ENCODE peak calls at places on chromosomes 16 and 17, in five cellular contexts. P, Z, U, R and A are unnamed samples.

GRCh38 chr17:34163681-34164080 is 91.4 kb upstream of the CCL2 start:
- DNase-seq in Z (peak; percentile 52), P (peak; percentile 60), U (peak; percentile 9), R (no peak), A (peak; percentile 17)

GRCh38 chr17:42010898-42011516 is 6.2 kb downstream of the DNAJC7 start:
- DNase-seq in Z (no peak), U (peak; percentile 52), P (peak; percentile 64), R (no peak), A (peak; percentile 92)

GRCh38 chr16:3592559-3592958 is 15.4 kb upstream of the NLRC3 start:
- DNase-seq in Z (no peak), U (no peak), R (no peak), P (no peak), A (no peak)

GRCh38 chr17:81651692-81652091 is 4.7 kb downstream of the PDE6G start:
- DNase-seq in U (peak; percentile 59), P (peak; percentile 89), R (no peak), Z (no peak), A (peak; percentile 37)

GRCh38 chr16:71986131-71986530 is 14.1 kb downstream of the PKD1L3 start:
- DNase-seq in U (no peak), P (no peak), R (no peak), Z (no peak), A (no peak)

GRCh38 chr16:1972490-1972877 is 631 bp downstream of the TBL3 start:
- DNase-seq in P (peak; percentile 58), U (no peak), R (no peak), Z (no peak), A (no peak)

GRCh38 chr16:1150511-1150982 is 2.4 kb upstream of the CACNA1H start:
- DNase-seq in Z (peak; percentile 74), P (no peak), R (no peak), U (peak; percentile 40), A (peak; percentile 75)

GRCh38 chr16:67549240-67549639 is 13.1 kb upstream of the CTCF start:
- DNase-seq in R (no peak), P (no peak), U (no peak), Z (no peak), A (no peak)

GRCh38 chr17:69819316-69820087 is 255.5 kb upstream of the KCNJ16 start:
- DNase-seq in Z (no peak), U (no peak), R (no peak), P (no peak), A (no peak)

GRCh38 chr16:47777191-47777590 is 316.1 kb downstream of the PHKB start:
- DNase-seq in R (no peak), P (no peak), Z (no peak), U (no peak), A (no peak)

GRCh38 chr16:15581127-15581815 is 61.7 kb downstream of the MARF1 start:
- DNase-seq in U (no peak), Z (no peak), R (no peak), P (no peak), A (no peak)

GRCh38 chr17:16286009-16286946 is 67.0 kb downstream of the CENPV start:
- DNase-seq in Z (peak; percentile 77), U (peak; percentile 99), P (peak; percentile 25), R (peak; percentile 96), A (peak; percentile 87)

GRCh38 chr16:83158320-83158957 is 531.7 kb downstream of the CDH13 start:
- DNase-seq in R (no peak), U (no peak), Z (no peak), P (no peak), A (no peak)

GRCh38 chr16:21656795-21657768 is 4.7 kb upstream of the IGSF6 start:
- DNase-seq in U (peak; percentile 75), Z (no peak), R (peak; percentile 32), P (peak; percentile 72), A (peak; percentile 70)

GRCh38 chr17:51164911-51165679 is 1.1 kb upstream of the NME2 start:
- DNase-seq in Z (no peak), U (peak; percentile 28), R (no peak), P (peak; percentile 44), A (no peak)

GRCh38 chr17:39553326-39553945 is 54.3 kb downstream of the NEUROD2 start:
- DNase-seq in R (no peak), P (no peak), Z (no peak), U (no peak), A (no peak)

GRCh38 chr17:40605301-40605700 is 40.0 kb upstream of the CCR7 start:
- DNase-seq in Z (no peak), P (no peak), U (no peak), R (no peak), A (no peak)

GRCh38 chr16:14628806-14629611 is 1.1 kb downstream of the PARN start:
- DNase-seq in U (no peak), Z (no peak), R (no peak), P (peak; percentile 17), A (no peak)

GRCh38 chr17:1860978-1861377 is 31.2 kb downstream of the RPA1 start:
- DNase-seq in R (no peak), Z (no peak), U (no peak), P (no peak), A (no peak)

GRCh38 chr17:53496356-53496755 is 326.4 kb upstream of the KIF2B start:
- DNase-seq in R (no peak), P (no peak), Z (no peak), U (no peak), A (no peak)

GRCh38 chr16:85625053-85625452 is 11.9 kb downstream of the GSE1 start:
- DNase-seq in P (peak; percentile 80), U (no peak), R (no peak), Z (no peak), A (no peak)

GRCh38 chr17:53757559-53757958 is 65.2 kb upstream of the KIF2B start:
- DNase-seq in Z (no peak), P (no peak), R (no peak), U (no peak), A (no peak)

GRCh38 chr16:66551362-66551761 is 1.0 kb upstream of the CKLF start:
- DNase-seq in P (peak; percentile 64), Z (no peak), U (peak; percentile 78), R (peak; percentile 11), A (peak; percentile 56)

GRCh38 chr16:82755570-82756282 is 129.0 kb downstream of the CDH13 start:
- DNase-seq in U (no peak), Z (no peak), R (no peak), P (no peak), A (peak; percentile 23)

GRCh38 chr16:70691223-70692129 is 5.6 kb upstream of the MTSS2 start:
- DNase-seq in P (peak; percentile 86), U (peak; percentile 48), Z (no peak), R (no peak), A (no peak)

GRCh38 chr17:68600881-68601564 is at the start of gene FAM20A:
- DNase-seq in Z (peak; percentile 67), P (peak; percentile 68), U (no peak), R (no peak), A (no peak)

GRCh38 chr16:86424413-86424812 is 85.9 kb upstream of the FOXF1 start:
- DNase-seq in R (no peak), U (no peak), Z (no peak), P (no peak), A (no peak)

GRCh38 chr17:34578016-34578415 is 1.4 kb upstream of the TMEM132E start:
- DNase-seq in P (no peak), U (no peak), R (no peak), Z (no peak), A (no peak)

GRCh38 chr16:4415538-4416199 is 727 bp downstream of the CORO7 start:
- DNase-seq in U (peak; percentile 16), Z (peak; percentile 67), R (no peak), P (peak; percentile 77), A (peak; percentile 71)

GRCh38 chr17:75267403-75268232 is 3.4 kb downstream of the MIF4GD start:
- DNase-seq in P (peak; percentile 21), R (no peak), Z (peak; percentile 76), U (peak; percentile 86), A (peak; percentile 78)

GRCh38 chr17:75267146-75267402 is 4.0 kb downstream of the MIF4GD start:
- DNase-seq in Z (no peak), U (no peak), P (peak; percentile 3), R (no peak), A (no peak)

GRCh38 chr17:75266315-75267145 is 4.5 kb downstream of the MIF4GD start:
- DNase-seq in R (no peak), Z (no peak), U (no peak), P (peak; percentile 12), A (no peak)

GRCh38 chr17:75263051-75263450 is 1.4 kb downstream of the MRPS7 start:
- DNase-seq in U (no peak), R (no peak), P (no peak), Z (no peak), A (no peak)

GRCh38 chr17:75265614-75266314 is 4.1 kb downstream of the MRPS7 start:
- DNase-seq in U (no peak), Z (no peak), P (peak; percentile 12), R (no peak), A (no peak)
- TF ChIP-seq CHD2 in U (no peak), Z (no peak), P (no peak), R (no peak), A (no peak)

GRCh38 chr17:80034977-80035686 is 540 bp downstream of the TBC1D16 start:
- DNase-seq in P (no peak), Z (peak; percentile 75), U (no peak), R (no peak), A (no peak)
- TF ChIP-seq YY1 in P (no peak), Z (no peak), U (no peak), R (no peak), A (no peak)

GRCh38 chr17:48471807-48472484 is 41.9 kb upstream of the SKAP1 start:
- DNase-seq in R (no peak), U (no peak), Z (no peak), P (no peak), A (no peak)

GRCh38 chr17:48479014-48479402 is 49.0 kb upstream of the SKAP1 start:
- DNase-seq in R (no peak), U (no peak), Z (no peak), P (no peak), A (no peak)

GRCh38 chr17:48472485-48473281 is 42.7 kb upstream of the SKAP1 start:
- DNase-seq in P (no peak), U (no peak), R (no peak), Z (no peak), A (no peak)

GRCh38 chr17:48478224-48479013 is 48.4 kb upstream of the SKAP1 start:
- DNase-seq in P (no peak), R (peak; percentile 84), U (no peak), Z (no peak), A (peak; percentile 63)

DNA sequence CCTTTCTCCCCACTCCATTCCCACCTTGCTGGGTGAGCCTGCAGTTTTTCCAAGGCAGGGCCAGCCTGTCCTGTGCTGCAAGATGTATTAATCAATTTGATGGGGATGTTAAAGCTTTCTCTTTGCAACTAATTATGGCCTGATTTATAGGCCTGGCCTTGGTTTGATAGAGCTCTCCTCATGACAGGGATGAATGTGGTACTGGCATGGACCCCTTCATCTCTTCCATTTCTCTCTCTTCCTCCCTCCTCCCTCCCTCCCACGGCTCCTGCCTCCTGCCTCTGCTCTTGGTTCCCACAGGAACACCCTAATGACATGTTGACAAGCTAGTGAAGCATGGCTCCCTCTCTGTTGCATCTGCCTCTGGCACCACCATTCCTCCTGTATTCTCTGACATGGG is 47.2 kb upstream of the SKAP1 start:
- DNase-seq in P (no peak), R (no peak), Z (no peak), U (no peak), A (no peak)
- TF ChIP-seq CHD2 in P (no peak), R (no peak), Z (no peak), U (no peak), A (no peak)

DNA sequence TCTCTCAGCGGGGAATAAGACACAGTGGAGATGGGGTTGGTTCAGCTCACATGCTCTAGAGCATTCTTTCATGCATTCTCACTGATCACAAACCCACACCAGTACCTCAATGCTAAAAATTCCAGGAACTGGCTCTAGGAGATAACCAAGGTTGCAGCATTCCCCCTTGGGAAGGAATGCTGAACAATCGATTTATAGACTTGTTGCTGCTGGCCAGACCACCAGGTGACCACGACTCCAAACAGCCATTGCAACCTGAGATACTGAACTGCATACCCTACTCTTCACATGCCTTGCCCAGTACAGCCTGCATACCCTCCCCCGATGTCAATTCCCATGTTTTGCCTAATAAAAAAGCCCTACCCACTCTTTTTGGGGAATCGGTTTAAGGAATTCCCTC is 75.1 kb upstream of the GPRC5B start:
- DNase-seq in R (no peak), Z (no peak), U (no peak), P (no peak), A (no peak)
- TF ChIP-seq YY1 in R (no peak), Z (no peak), U (no peak), P (no peak), A (no peak)